ENCODE peak calls at places on chromosomes 13 and 19, in eight cellular contexts. K is C1 segment of cervical spinal cord, W is HEK293T, U is GM03348, C is G401, X is right atrium auricular region, Y is NCI-H187 treated with DMSO at 0.1 percent for 48 hours, P is foreskin fibroblast. Q is an unnamed sample.
A peak's percentile ranks its signal among the peaks of the same experiment; 100 is the strongest.

GRCh38 chr13:36712785-36713184 is 39.0 kb downstream of the SERTM1 start:
- DNase-seq in K (no peak), W (no peak), U (peak; percentile 31), C (no peak), X (no peak), Y (no peak), P (peak; percentile 85), Q (peak; percentile 1)

GRCh38 chr13:108895220-108895704 is 265.9 kb downstream of the MYO16 start:
- DNase-seq in K (no peak), W (no peak), U (peak; percentile 40), C (peak; percentile 25), X (no peak), Y (no peak), P (peak; percentile 69), Q (peak; percentile 48)

GRCh38 chr19:1590641-1591397 is 1.8 kb downstream of the MBD3 start:
- DNase-seq in K (no peak), W (no peak), U (peak; percentile 42), C (no peak), X (no peak), Y (no peak), P (peak; percentile 57), Q (no peak)

GRCh38 chr13:101415358-101416174 is 742 bp downstream of the NALCN start:
- DNase-seq in K (no peak), W (no peak), U (no peak), C (peak; percentile 55), X (no peak), Y (no peak), P (no peak), Q (no peak)

GRCh38 chr19:41373993-41374392 is 2.3 kb upstream of the TMEM91 start:
- DNase-seq in K (peak; percentile 24), W (no peak), U (peak; percentile 88), C (peak; percentile 80), X (peak; percentile 79), Y (no peak), P (peak; percentile 98), Q (no peak)

GRCh38 chr19:4361152-4362037 is 18.0 kb downstream of the MPND start:
- DNase-seq in K (no peak), W (no peak), U (no peak), C (no peak), X (no peak), Y (no peak), P (no peak), Q (no peak)

GRCh38 chr19:36151144-36152051 is 849 bp downstream of the COX7A1 start:
- DNase-seq in K (no peak), W (no peak), U (peak; percentile 56), C (peak; percentile 34), X (peak; percentile 83), Y (no peak), P (peak; percentile 60), Q (peak; percentile 22)

GRCh38 chr13:48896312-48896711 is 79.4 kb upstream of the FNDC3A start:
- DNase-seq in K (no peak), W (no peak), U (no peak), C (no peak), X (no peak), Y (no peak), P (peak; percentile 73), Q (peak; percentile 3)

GRCh38 chr19:8021374-8021773 is 15.9 kb upstream of the ELAVL1 start:
- DNase-seq in K (no peak), W (no peak), U (no peak), C (no peak), X (no peak), Y (no peak), P (no peak), Q (no peak)

GRCh38 chr19:2394669-2395292 is 32.6 kb downstream of the TIMM13 start:
- DNase-seq in K (no peak), W (no peak), U (no peak), C (no peak), X (no peak), Y (no peak), P (no peak), Q (no peak)

GRCh38 chr13:42720116-42720857 is 61.1 kb upstream of the FAM216B start:
- DNase-seq in K (no peak), W (peak; percentile 39), U (peak; percentile 81), C (no peak), X (no peak), Y (no peak), P (peak; percentile 98), Q (no peak)

Q was measured in K562.